ENCODE peak calls at places on chromosomes 16 and 17, in ten cellular contexts. Q is epithelial cell of prostate; C is stimulated activated CD4-positive, alpha-beta T cell treated with anti-CD3 and anti-CD28 coated beads, Interleukin-4, amount 100 ng/mL, for 48 hours; T is RCC 7860; N is activated CD4-positive, alpha-beta T cell treated with anti-CD3 and anti-CD28 coated beads, Interleukin-2, amount 50 U/mL, for 4 hours; S is RWPE1; I is stromal cell of bone marrow; O is NCI-H510A treated with DMSO at 0.1 percent for 48 hours; Y is NCI-H1092 treated with DMSO at 0.1 percent for 48 hours; H is DMS153. W is an unnamed sample.

GRCh38 chr17:14593956-14594355 is 293.1 kb downstream of the HS3ST3B1 start:
- DNase-seq in H (no peak), Y (no peak), T (no peak), C (no peak), S (no peak), N (no peak), Q (no peak), I (no peak), O (no peak), W (no peak)

GRCh38 chr16:22213236-22213635 is 7.2 kb downstream of the EEF2K start:
- DNase-seq in S (no peak), Y (no peak), N (no peak), O (no peak), I (no peak), H (no peak), T (no peak), C (no peak), Q (no peak), W (no peak)

GRCh38 chr16:69621225-69621624 is 55.5 kb downstream of the NFAT5 start:
- DNase-seq in O (no peak), Y (no peak), Q (no peak), S (no peak), N (no peak), H (no peak), T (no peak), I (no peak), C (no peak), W (no peak)

GRCh38 chr17:80984749-80985148 is 6.9 kb upstream of the CHMP6 start:
- DNase-seq in N (no peak), S (no peak), C (no peak), H (no peak), Y (no peak), I (peak; percentile 81), T (peak; percentile 71), O (no peak), Q (no peak), W (no peak)

GRCh38 chr17:19719365-19720209 is 3.2 kb upstream of the SLC47A2 start:
- DNase-seq in O (no peak), H (no peak), Y (no peak), T (peak; percentile 32), N (no peak), C (no peak), Q (peak; percentile 50), I (no peak), S (peak; percentile 91), W (peak; percentile 43)

GRCh38 chr17:79562806-79563141 is 48.1 kb downstream of the RBFOX3 start:
- DNase-seq in N (no peak), Q (no peak), I (no peak), C (no peak), Y (no peak), O (no peak), H (no peak), S (no peak), T (no peak), W (no peak)

GRCh38 chr17:63929860-63930766 is 2.0 kb downstream of the CD79B start:
- DNase-seq in Y (no peak), S (no peak), H (no peak), C (no peak), T (no peak), Q (no peak), O (no peak), I (peak; percentile 6), N (no peak), W (no peak)

GRCh38 chr16:74874123-74874522 is 99.5 kb upstream of the FA2H start:
- DNase-seq in H (no peak), S (no peak), Q (no peak), Y (no peak), I (no peak), T (no peak), C (no peak), O (no peak), N (no peak), W (no peak)

GRCh38 chr16:65624246-65624645 is 502.4 kb upstream of the CDH11 start:
- DNase-seq in N (no peak), T (no peak), O (no peak), S (no peak), C (no peak), Y (no peak), Q (no peak), H (no peak), I (no peak), W (no peak)

GRCh38 chr17:64185101-64185500 is 55.2 kb upstream of the ERN1 start:
- DNase-seq in T (no peak), N (no peak), O (no peak), Y (no peak), C (no peak), Q (no peak), I (no peak), S (no peak), H (no peak), W (no peak)

GRCh38 chr16:4414187-4414909 is 2.0 kb downstream of the CORO7 start:
- DNase-seq in S (no peak), O (no peak), I (no peak), N (peak; percentile 78), Q (no peak), T (no peak), H (peak; percentile 69), Y (peak; percentile 29), C (peak; percentile 54), W (no peak)

GRCh38 chr16:17396762-17397498 is 73.8 kb downstream of the XYLT1 start:
- DNase-seq in T (no peak), N (no peak), Q (no peak), H (peak; percentile 94), I (no peak), Y (peak; percentile 96), C (no peak), O (peak; percentile 100), S (no peak), W (no peak)

GRCh38 chr17:66393038-66393437 is 90.6 kb downstream of the PRKCA start:
- DNase-seq in C (no peak), H (no peak), Y (no peak), T (no peak), Q (no peak), I (no peak), S (no peak), N (no peak), O (no peak), W (no peak)

GRCh38 chr16:80197790-80198201 is 343.0 kb upstream of the DYNLRB2 start:
- DNase-seq in Q (peak; percentile 68), N (no peak), Y (no peak), T (peak; percentile 97), I (peak; percentile 67), H (no peak), C (no peak), O (peak; percentile 64), S (peak; percentile 81), W (peak; percentile 89)

GRCh38 chr17:6749519-6749918 is 6.3 kb upstream of the XAF1 start:
- DNase-seq in Y (no peak), T (no peak), S (no peak), I (no peak), Q (no peak), C (no peak), H (no peak), O (no peak), N (no peak), W (no peak)

GRCh38 chr17:9842057-9842758 is 16.5 kb downstream of the GLP2R start:
- DNase-seq in I (peak; percentile 19), Y (no peak), S (no peak), O (no peak), N (no peak), Q (no peak), H (no peak), C (no peak), T (no peak), W (peak; percentile 72)

GRCh38 chr17:21140911-21141310 is 14.1 kb downstream of the DHRS7B start:
- DNase-seq in T (no peak), C (no peak), Y (no peak), N (no peak), I (no peak), Q (no peak), O (no peak), H (no peak), S (no peak), W (no peak)

GRCh38 chr17:20043034-20043433 is 33.9 kb downstream of the SPECC1 start:
- DNase-seq in O (no peak), I (no peak), C (no peak), Y (no peak), N (no peak), T (no peak), Q (no peak), S (no peak), H (no peak), W (no peak)

GRCh38 chr16:56163938-56164337 is 27.4 kb upstream of the GNAO1 start:
- DNase-seq in C (no peak), H (no peak), Q (no peak), T (no peak), S (no peak), Y (no peak), I (no peak), O (no peak), N (no peak), W (no peak)

GRCh38 chr16:69285240-69285639 is 25.9 kb upstream of the VPS4A start:
- DNase-seq in S (no peak), C (no peak), Y (no peak), I (no peak), Q (no peak), T (no peak), O (no peak), H (no peak), N (no peak), W (no peak)

GRCh38 chr17:59623151-59623550 is 3.5 kb downstream of the CLTC start:
- DNase-seq in T (no peak), I (no peak), N (no peak), O (no peak), H (no peak), Q (no peak), S (no peak), Y (no peak), C (no peak), W (no peak)

GRCh38 chr16:11354733-11355574 is 9.7 kb downstream of the RMI2 start:
- DNase-seq in I (no peak), Y (no peak), O (no peak), N (peak; percentile 72), H (no peak), Q (no peak), S (no peak), C (peak; percentile 61), T (no peak), W (no peak)

GRCh38 chr16:54927125-54928015 is 3.3 kb upstream of the IRX5 start:
- DNase-seq in I (no peak), H (peak; percentile 4), O (peak; percentile 49), S (no peak), Q (no peak), Y (peak; percentile 73), T (no peak), N (no peak), C (no peak), W (peak; percentile 16)

GRCh38 chr17:32143525-32143865 is 1.2 kb downstream of the RHOT1 start:
- DNase-seq in I (no peak), N (no peak), Y (no peak), T (no peak), O (no peak), H (no peak), Q (no peak), C (no peak), S (no peak), W (no peak)

GRCh38 chr16:88527186-88527936 is 42.8 kb upstream of the ZC3H18 start:
- DNase-seq in I (peak; percentile 38), N (peak; percentile 52), Q (no peak), H (no peak), T (peak; percentile 5), C (peak; percentile 52), Y (peak; percentile 28), S (peak; percentile 54), O (no peak), W (peak; percentile 26)

GRCh38 chr16:85898521-85899442 is at the start of gene IRF8:
- DNase-seq in T (no peak), I (no peak), Q (no peak), C (peak; percentile 83), N (peak; percentile 79), S (no peak), O (no peak), H (no peak), Y (no peak), W (peak; percentile 23)

GRCh38 chr16:48300391-48300856 is 53.1 kb upstream of the ABCC11 start:
- DNase-seq in S (no peak), Y (no peak), O (no peak), Q (no peak), N (no peak), I (peak; percentile 71), C (no peak), T (no peak), H (no peak), W (no peak)

GRCh38 chr17:55356440-55357328 is 65.0 kb downstream of the MMD start:
- DNase-seq in N (peak; percentile 63), I (peak; percentile 33), H (peak; percentile 22), Y (peak; percentile 72), S (peak; percentile 79), Q (peak; percentile 8), T (peak; percentile 46), C (peak; percentile 61), O (peak; percentile 80), W (peak; percentile 58)

W was measured in Caki2.